ENCODE peak calls at places on chromosomes 4 and X, in five cellular contexts. One of them, this sample, is unnamed.

GRCh38 chr4:89254847-89255246 is 52.8 kb downstream of the GPRIN3 start:
- DNase-seq in stimulated activated CD4-positive, alpha-beta T cell treated with anti-CD3 and anti-CD28 coated beads, Interleukin-15, amount 100 ng/mL, for 1 hour: no peak
- DNase-seq in tibial artery: no peak
- DNase-seq in T1000: no peak
- DNase-seq in mucosa of gallbladder: peak
- DNase-seq in this sample: no peak

GRCh38 chr4:2646386-2647149 is 109.6 kb downstream of the TNIP2 start:
- DNase-seq in stimulated activated CD4-positive, alpha-beta T cell treated with anti-CD3 and anti-CD28 coated beads, Interleukin-15, amount 100 ng/mL, for 1 hour: no peak
- DNase-seq in tibial artery: no peak
- DNase-seq in T1000: no peak
- DNase-seq in mucosa of gallbladder: no peak
- DNase-seq in this sample: no peak

GRCh38 chr4:122700178-122700725 is 32.3 kb upstream of the BBS12 start:
- DNase-seq in stimulated activated CD4-positive, alpha-beta T cell treated with anti-CD3 and anti-CD28 coated beads, Interleukin-15, amount 100 ng/mL, for 1 hour: no peak
- DNase-seq in tibial artery: no peak
- DNase-seq in T1000: no peak
- DNase-seq in mucosa of gallbladder: peak
- DNase-seq in this sample: no peak

GRCh38 chr4:25632135-25632534 is 23.5 kb upstream of the SLC34A2 start:
- DNase-seq in stimulated activated CD4-positive, alpha-beta T cell treated with anti-CD3 and anti-CD28 coated beads, Interleukin-15, amount 100 ng/mL, for 1 hour: no peak
- DNase-seq in tibial artery: no peak
- DNase-seq in T1000: no peak
- DNase-seq in mucosa of gallbladder: no peak
- DNase-seq in this sample: no peak

GRCh38 chr4:86401826-86402225 is 42.0 kb upstream of the MAPK10 start:
- DNase-seq in stimulated activated CD4-positive, alpha-beta T cell treated with anti-CD3 and anti-CD28 coated beads, Interleukin-15, amount 100 ng/mL, for 1 hour: no peak
- DNase-seq in tibial artery: no peak
- DNase-seq in T1000: no peak
- DNase-seq in mucosa of gallbladder: no peak
- DNase-seq in this sample: no peak

GRCh38 chr4:16914208-16914607 is 15.8 kb upstream of the LDB2 start:
- DNase-seq in stimulated activated CD4-positive, alpha-beta T cell treated with anti-CD3 and anti-CD28 coated beads, Interleukin-15, amount 100 ng/mL, for 1 hour: no peak
- DNase-seq in tibial artery: no peak
- DNase-seq in T1000: no peak
- DNase-seq in mucosa of gallbladder: no peak
- DNase-seq in this sample: no peak

GRCh38 chr4:1187182-1187581 is 14.8 kb upstream of the SPON2 start:
- DNase-seq in stimulated activated CD4-positive, alpha-beta T cell treated with anti-CD3 and anti-CD28 coated beads, Interleukin-15, amount 100 ng/mL, for 1 hour: no peak
- DNase-seq in tibial artery: no peak
- DNase-seq in T1000: no peak
- DNase-seq in mucosa of gallbladder: no peak
- DNase-seq in this sample: peak

GRCh38 chrX:107667426-107667825 is 39.1 kb downstream of the PRPS1 start:
- DNase-seq in stimulated activated CD4-positive, alpha-beta T cell treated with anti-CD3 and anti-CD28 coated beads, Interleukin-15, amount 100 ng/mL, for 1 hour: no peak
- DNase-seq in tibial artery: no peak
- DNase-seq in T1000: no peak
- DNase-seq in mucosa of gallbladder: no peak
- DNase-seq in this sample: no peak

GRCh38 chr4:178963646-178964045 is 1521.4 kb upstream of the AGA start:
- DNase-seq in stimulated activated CD4-positive, alpha-beta T cell treated with anti-CD3 and anti-CD28 coated beads, Interleukin-15, amount 100 ng/mL, for 1 hour: no peak
- DNase-seq in tibial artery: no peak
- DNase-seq in T1000: no peak
- DNase-seq in mucosa of gallbladder: no peak
- DNase-seq in this sample: no peak

GRCh38 chr4:56668267-56668666 is 12.8 kb downstream of the HOPX start:
- DNase-seq in stimulated activated CD4-positive, alpha-beta T cell treated with anti-CD3 and anti-CD28 coated beads, Interleukin-15, amount 100 ng/mL, for 1 hour: no peak
- DNase-seq in tibial artery: no peak
- DNase-seq in T1000: no peak
- DNase-seq in mucosa of gallbladder: no peak
- DNase-seq in this sample: no peak

GRCh38 chr4:74440356-74440755 is 4.6 kb upstream of the AREG start:
- DNase-seq in stimulated activated CD4-positive, alpha-beta T cell treated with anti-CD3 and anti-CD28 coated beads, Interleukin-15, amount 100 ng/mL, for 1 hour: no peak
- DNase-seq in tibial artery: no peak
- DNase-seq in T1000: no peak
- DNase-seq in mucosa of gallbladder: no peak
- DNase-seq in this sample: no peak

GRCh38 chrX:51614353-51614752 is 4.4 kb downstream of the CENPVL3 start:
- DNase-seq in stimulated activated CD4-positive, alpha-beta T cell treated with anti-CD3 and anti-CD28 coated beads, Interleukin-15, amount 100 ng/mL, for 1 hour: no peak
- DNase-seq in tibial artery: no peak
- DNase-seq in T1000: no peak
- DNase-seq in mucosa of gallbladder: no peak
- DNase-seq in this sample: no peak

GRCh38 chrX:110218591-110218990 is 99.3 kb downstream of the AMMECR1 start:
- DNase-seq in stimulated activated CD4-positive, alpha-beta T cell treated with anti-CD3 and anti-CD28 coated beads, Interleukin-15, amount 100 ng/mL, for 1 hour: no peak
- DNase-seq in tibial artery: no peak
- DNase-seq in T1000: no peak
- DNase-seq in mucosa of gallbladder: no peak
- DNase-seq in this sample: no peak

GRCh38 chr4:185711764-185712163 is 100.2 kb downstream of the SORBS2 start:
- DNase-seq in stimulated activated CD4-positive, alpha-beta T cell treated with anti-CD3 and anti-CD28 coated beads, Interleukin-15, amount 100 ng/mL, for 1 hour: no peak
- DNase-seq in tibial artery: no peak
- DNase-seq in T1000: no peak
- DNase-seq in mucosa of gallbladder: no peak
- DNase-seq in this sample: no peak

GRCh38 chrX:140701480-140701879 is 8.1 kb upstream of the LINC00632 start:
- DNase-seq in stimulated activated CD4-positive, alpha-beta T cell treated with anti-CD3 and anti-CD28 coated beads, Interleukin-15, amount 100 ng/mL, for 1 hour: no peak
- DNase-seq in tibial artery: no peak
- DNase-seq in T1000: no peak
- DNase-seq in mucosa of gallbladder: no peak
- DNase-seq in this sample: no peak

GRCh38 chr4:156751486-156751885 is 220.1 kb downstream of the PDGFC start:
- DNase-seq in stimulated activated CD4-positive, alpha-beta T cell treated with anti-CD3 and anti-CD28 coated beads, Interleukin-15, amount 100 ng/mL, for 1 hour: no peak
- DNase-seq in tibial artery: no peak
- DNase-seq in T1000: no peak
- DNase-seq in mucosa of gallbladder: no peak
- DNase-seq in this sample: no peak

GRCh38 chr4:5322321-5322720 is 271.0 kb downstream of the STK32B start:
- DNase-seq in stimulated activated CD4-positive, alpha-beta T cell treated with anti-CD3 and anti-CD28 coated beads, Interleukin-15, amount 100 ng/mL, for 1 hour: no peak
- DNase-seq in tibial artery: no peak
- DNase-seq in T1000: no peak
- DNase-seq in mucosa of gallbladder: no peak
- DNase-seq in this sample: no peak

GRCh38 chr4:94551616-94552564 is 100.1 kb downstream of the PDLIM5 start:
- DNase-seq in stimulated activated CD4-positive, alpha-beta T cell treated with anti-CD3 and anti-CD28 coated beads, Interleukin-15, amount 100 ng/mL, for 1 hour: no peak
- DNase-seq in tibial artery: no peak
- DNase-seq in T1000: no peak
- DNase-seq in mucosa of gallbladder: no peak
- DNase-seq in this sample: no peak

GRCh38 chrX:123971963-123972362 is 10.5 kb downstream of the STAG2 start:
- DNase-seq in stimulated activated CD4-positive, alpha-beta T cell treated with anti-CD3 and anti-CD28 coated beads, Interleukin-15, amount 100 ng/mL, for 1 hour: no peak
- DNase-seq in tibial artery: no peak
- DNase-seq in T1000: no peak
- DNase-seq in mucosa of gallbladder: no peak
- DNase-seq in this sample: no peak

GRCh38 chr4:173332963-173333657 is 1.0 kb downstream of the HMGB2 start:
- DNase-seq in stimulated activated CD4-positive, alpha-beta T cell treated with anti-CD3 and anti-CD28 coated beads, Interleukin-15, amount 100 ng/mL, for 1 hour: no peak
- DNase-seq in tibial artery: no peak
- DNase-seq in T1000: no peak
- DNase-seq in mucosa of gallbladder: no peak
- DNase-seq in this sample: no peak

GRCh38 chr4:5573965-5574364 is 134.4 kb downstream of the EVC2 start:
- DNase-seq in stimulated activated CD4-positive, alpha-beta T cell treated with anti-CD3 and anti-CD28 coated beads, Interleukin-15, amount 100 ng/mL, for 1 hour: no peak
- DNase-seq in tibial artery: no peak
- DNase-seq in T1000: no peak
- DNase-seq in mucosa of gallbladder: no peak
- DNase-seq in this sample: no peak